ENCODE peak calls at places on chromosomes 6 and 20, in ten cellular contexts. B is Caco-2, R is fibroblast of lung, C is endothelial cell of umbilical vein, J is transverse colon, Y is IMR-90, L is cardiac muscle cell, Q is body of pancreas, S is uterus, U is suprapubic skin. H is an unnamed sample. For H3K4me1, the result is how much of the 10 kb centered on the place peaks cover.

GRCh38 chr20:20461526-20461925 is 93.6 kb downstream of the INSM1 start:
- DNase-seq in Q (no peak), J (no peak), R (no peak), U (no peak), B (no peak), C (no peak), L (no peak), Y (no peak), S (no peak), H (no peak)

GRCh38 chr20:22106308-22106938 is 401.0 kb downstream of the PAX1 start:
- DNase-seq in R (no peak), S (peak), U (no peak), B (peak), L (no peak), C (no peak), Q (no peak), Y (no peak), J (no peak), H (no peak)

GRCh38 chr20:46458891-46459750 is 52.7 kb upstream of the ELMO2 start:
- DNase-seq in U (no peak), Y (no peak), L (peak), Q (peak), J (peak), B (peak), C (no peak), S (no peak), R (no peak), H (peak)

GRCh38 chr20:44215125-44215524 is 4.6 kb upstream of the OSER1 start:
- DNase-seq in R (peak), J (peak), Y (peak), B (peak), S (peak), Q (peak), U (no peak), C (peak), L (peak), H (peak)

GRCh38 chr20:37414133-37414532 is 68.2 kb downstream of the SRC start:
- DNase-seq in B (no peak), J (no peak), R (no peak), C (no peak), U (no peak), L (no peak), S (no peak), Q (no peak), Y (no peak), H (no peak)

GRCh38 chr6:33417127-33417902 is 592 bp downstream of the CUTA start:
- DNase-seq in Q (no peak), B (no peak), Y (peak), R (peak), L (peak), C (peak), S (no peak), J (no peak), U (no peak), H (peak)

GRCh38 chr6:50056242-50056641 is 6.5 kb upstream of the DEFB112 start:
- DNase-seq in Y (no peak), S (no peak), C (no peak), U (no peak), R (no peak), Q (no peak), L (no peak), J (no peak), B (no peak), H (no peak)

GRCh38 chr6:166849762-166850181 is 106.6 kb downstream of the RNASET2 start:
- DNase-seq in Y (no peak), Q (no peak), R (no peak), C (no peak), S (no peak), B (no peak), J (no peak), U (no peak), L (peak), H (no peak)

GRCh38 chr6:150336299-150336698 is 32.5 kb upstream of the IYD start:
- DNase-seq in U (no peak), R (peak), Y (peak), Q (no peak), S (no peak), J (no peak), L (no peak), C (peak), B (no peak), H (no peak)

GRCh38 chr6:104161960-104162669 is 697.6 kb downstream of the HACE1 start:
- DNase-seq in C (no peak), Q (no peak), J (no peak), U (no peak), L (peak), R (no peak), Y (no peak), B (no peak), S (no peak), H (no peak)

GRCh38 chr6:43434441-43434840 is 7.1 kb downstream of the ABCC10 start:
- DNase-seq in J (no peak), Q (no peak), C (no peak), L (no peak), Y (no peak), U (no peak), S (no peak), B (no peak), R (no peak), H (no peak)

GRCh38 chr20:59214619-59215547 is 51.3 kb downstream of the ZNF831 start:
- DNase-seq in S (no peak), L (no peak), Y (no peak), Q (no peak), R (no peak), J (no peak), U (no peak), C (no peak), B (no peak), H (no peak)

GRCh38 chr20:59669451-59669850 is 65.1 kb downstream of the PHACTR3 start:
- DNase-seq in B (no peak), Y (no peak), C (no peak), R (no peak), S (no peak), L (no peak), Q (no peak), J (no peak), U (no peak), H (no peak)

GRCh38 chr6:36793913-36794703 is 45.1 kb downstream of the CPNE5 start:
- DNase-seq in Y (peak), C (no peak), U (no peak), J (no peak), R (peak), B (no peak), S (peak), Q (no peak), L (peak), H (peak)

GRCh38 chr20:54212226-54212625 is 4.3 kb downstream of the PFDN4 start:
- DNase-seq in Q (no peak), L (peak), B (no peak), J (no peak), C (no peak), Y (peak), U (no peak), S (no peak), R (peak), H (no peak)

GRCh38 chr6:33323623-33323948 is 6.0 kb upstream of the ZBTB22 start:
- DNase-seq in Q (no peak), C (no peak), Y (no peak), L (no peak), S (no peak), B (no peak), J (no peak), R (no peak), U (no peak), H (no peak)

GRCh38 chr6:109869398-109870165 is 108.5 kb upstream of the GPR6 start:
- DNase-seq in B (no peak), C (no peak), Y (peak), R (no peak), L (peak), S (peak), Q (no peak), U (no peak), J (no peak), H (no peak)

GRCh38 chr6:141562181-141562800 is 570.4 kb upstream of the GJE1 start:
- DNase-seq in S (no peak), B (peak), Y (no peak), U (no peak), L (peak), R (peak), C (peak), J (peak), Q (no peak), H (peak)

GRCh38 chr20:4542270-4542669 is 179.4 kb upstream of the PRND start:
- DNase-seq in R (no peak), S (no peak), J (no peak), Y (no peak), L (no peak), B (no peak), Q (no peak), U (no peak), C (no peak), H (no peak)

GRCh38 chr6:13447949-13448724 is 39.3 kb downstream of the GFOD1 start:
- DNase-seq in S (no peak), B (no peak), U (no peak), Q (no peak), Y (no peak), L (peak), C (peak), R (no peak), J (no peak), H (no peak)

GRCh38 chr6:14925627-14926026 is 320.2 kb upstream of the JARID2 start:
- DNase-seq in R (peak), Q (no peak), B (no peak), S (no peak), L (peak), Y (peak), J (no peak), U (no peak), C (no peak), H (no peak)

GRCh38 chr6:12048609-12049008 is 36.5 kb downstream of the HIVEP1 start:
- DNase-seq in B (no peak), U (no peak), Q (no peak), Y (no peak), C (no peak), L (no peak), S (no peak), J (no peak), R (no peak), H (no peak)

GRCh38 chr6:12049165-12049564 is 37.1 kb downstream of the HIVEP1 start:
- DNase-seq in U (no peak), C (no peak), Q (no peak), R (no peak), S (no peak), L (no peak), B (no peak), Y (no peak), J (no peak), H (no peak)

GRCh38 chr6:12047304-12047703 is 35.2 kb downstream of the HIVEP1 start:
- DNase-seq in R (no peak), Q (no peak), Y (no peak), C (no peak), J (peak), B (no peak), S (no peak), U (no peak), L (no peak), H (no peak)

GRCh38 chr6:12047792-12048432 is 35.8 kb downstream of the HIVEP1 start:
- DNase-seq in C (no peak), J (no peak), S (no peak), L (no peak), Q (no peak), R (no peak), Y (no peak), U (no peak), B (no peak), H (no peak)

GRCh38 chr6:12051861-12052368 is 39.8 kb downstream of the HIVEP1 start:
- DNase-seq in S (no peak), R (peak), U (no peak), Y (peak), J (peak), B (no peak), Q (no peak), C (no peak), L (no peak), H (no peak)
- TF ChIP-seq CTCF in S (no peak), R (no peak), U (no peak), Y (no peak), J (no peak), B (no peak), Q (no peak), C (no peak), L (no peak), H (no peak)

GRCh38 chr20:24994470-24995368 is 2.2 kb upstream of the APMAP start:
- DNase-seq in J (peak), Y (peak), L (peak), B (peak), U (peak), S (peak), R (peak), Q (peak), C (peak), H (peak)

GRCh38 chr20:24996449-24997195 is 4.1 kb upstream of the APMAP start:
- DNase-seq in Y (no peak), U (peak), J (no peak), B (no peak), L (no peak), Q (no peak), C (no peak), S (no peak), R (no peak), H (peak)

GRCh38 chr20:24994186-24994465 is 1.6 kb upstream of the APMAP start:
- DNase-seq in C (no peak), L (no peak), Q (no peak), U (no peak), J (no peak), S (no peak), R (no peak), Y (no peak), B (no peak), H (no peak)

GRCh38 chr20:24998121-24998520 is 5.6 kb upstream of the APMAP start:
- DNase-seq in J (no peak), Y (no peak), R (no peak), S (no peak), B (no peak), U (peak), L (no peak), Q (no peak), C (no peak), H (peak)

GRCh38 chr20:24995741-24996448 is 3.3 kb upstream of the APMAP start:
- DNase-seq in R (no peak), C (no peak), S (no peak), U (peak), B (no peak), Y (no peak), Q (no peak), L (no peak), J (no peak), H (peak)
- H3K4me1 ChIP-seq in R (under half), C (under half), S (under half), U (half or more), B (under half), Y (under half), Q (half or more), L (under half), J (under half), H (under half)

DNA sequence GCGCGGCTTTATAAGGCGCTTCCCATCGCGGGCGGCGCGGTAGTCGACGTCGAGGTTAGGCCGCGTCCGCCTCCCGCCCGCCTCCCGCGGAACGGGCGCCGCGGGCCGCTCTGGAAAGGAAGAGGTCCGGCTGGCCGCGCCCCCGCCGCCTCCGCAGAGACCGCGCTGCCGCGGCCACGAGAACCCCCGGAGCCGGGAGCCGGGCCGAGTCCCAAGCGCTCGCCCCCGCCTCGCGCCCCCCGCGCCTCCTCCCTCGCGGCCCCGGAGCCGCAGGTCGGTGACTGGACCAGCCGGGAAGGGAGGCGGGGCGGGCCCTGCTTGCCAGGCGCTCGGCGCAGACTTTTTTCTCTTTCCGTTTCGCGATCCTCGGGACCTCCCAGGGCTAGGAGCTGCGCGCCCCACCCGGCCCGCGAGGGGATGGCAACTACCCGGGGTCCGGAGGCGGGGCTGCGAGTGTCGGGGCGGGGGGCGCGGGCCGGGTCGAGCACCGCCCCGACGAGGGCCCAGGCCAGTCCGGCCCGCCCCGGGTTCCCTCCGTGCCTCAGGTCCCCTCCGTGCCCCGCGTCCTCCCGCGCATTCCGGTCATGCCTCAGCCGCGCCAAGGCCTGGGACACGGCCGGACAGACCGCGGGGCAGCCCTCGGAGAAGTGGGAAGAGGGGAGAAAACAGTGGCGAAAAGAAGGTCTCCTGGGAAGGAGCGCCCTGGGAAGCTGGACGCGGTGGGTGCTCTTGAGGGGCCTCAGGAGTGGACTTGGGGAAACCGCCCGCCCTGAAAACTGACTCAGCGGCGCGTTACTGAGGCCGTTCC is 421 bp upstream of the PXDC1 start:
- DNase-seq in B (peak), Y (peak), S (peak), Q (peak), R (peak), C (peak), U (peak), J (peak), L (peak), H (peak)
- TF ChIP-seq CTCF in B (peak), Y (peak), S (peak), Q (no peak), R (peak), C (peak), U (peak), J (peak), L (peak), H (peak)

DNA sequence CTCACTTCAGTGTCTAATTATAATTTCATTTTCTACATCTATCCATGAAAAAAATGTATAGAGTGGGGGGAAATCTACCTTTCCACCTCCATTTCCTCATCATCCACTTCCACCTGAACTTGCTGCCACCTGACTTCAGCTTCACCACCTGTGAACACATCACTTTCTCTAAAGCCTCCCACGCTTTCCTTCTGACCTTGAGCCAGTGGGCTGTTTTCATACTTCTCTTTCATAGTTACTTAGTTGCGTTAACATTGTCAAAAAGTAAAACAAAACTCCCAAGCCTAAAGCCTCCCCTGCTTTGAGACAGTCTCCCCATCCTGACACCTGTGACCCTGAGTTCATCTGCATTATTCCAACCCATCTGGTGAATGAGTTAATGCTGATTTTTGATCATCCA is 47.3 kb downstream of the KLHL31 start:
- DNase-seq in Y (no peak), L (no peak), C (no peak), S (no peak), R (no peak), Q (no peak), U (no peak), B (no peak), J (no peak), H (no peak)
- H3K4me1 ChIP-seq in Y (under half), L (under half), C (under half), S (under half), R (under half), Q (under half), U (under half), B (under half), J (under half), H (under half)

GRCh38 chr20:45320948-45321595 is 13.0 kb upstream of the MATN4 start:
- DNase-seq in J (no peak), U (no peak), Q (no peak), S (no peak), R (no peak), C (no peak), Y (no peak), B (no peak), L (no peak), H (no peak)

GRCh38 chr20:45318948-45319347 is 10.8 kb upstream of the MATN4 start:
- DNase-seq in B (no peak), L (no peak), S (no peak), J (no peak), Y (no peak), C (no peak), Q (no peak), R (no peak), U (no peak), H (no peak)

GRCh38 chr20:45323731-45324130 is 15.6 kb upstream of the MATN4 start:
- DNase-seq in R (peak), S (no peak), B (no peak), Q (no peak), U (no peak), J (no peak), Y (peak), C (no peak), L (no peak), H (no peak)

GRCh38 chr20:45325367-45325766 is 17.3 kb upstream of the MATN4 start:
- DNase-seq in C (no peak), U (no peak), Y (no peak), L (no peak), J (no peak), Q (peak), S (no peak), B (no peak), R (no peak), H (no peak)

GRCh38 chr20:45322952-45323383 is 14.9 kb upstream of the MATN4 start:
- DNase-seq in U (no peak), S (no peak), J (peak), L (peak), Q (peak), C (peak), Y (peak), R (peak), B (peak), H (no peak)
- TF ChIP-seq CTCF in U (no peak), S (no peak), J (no peak), L (peak), Q (peak), C (peak), Y (peak), R (no peak), B (peak), H (peak)

DNA sequence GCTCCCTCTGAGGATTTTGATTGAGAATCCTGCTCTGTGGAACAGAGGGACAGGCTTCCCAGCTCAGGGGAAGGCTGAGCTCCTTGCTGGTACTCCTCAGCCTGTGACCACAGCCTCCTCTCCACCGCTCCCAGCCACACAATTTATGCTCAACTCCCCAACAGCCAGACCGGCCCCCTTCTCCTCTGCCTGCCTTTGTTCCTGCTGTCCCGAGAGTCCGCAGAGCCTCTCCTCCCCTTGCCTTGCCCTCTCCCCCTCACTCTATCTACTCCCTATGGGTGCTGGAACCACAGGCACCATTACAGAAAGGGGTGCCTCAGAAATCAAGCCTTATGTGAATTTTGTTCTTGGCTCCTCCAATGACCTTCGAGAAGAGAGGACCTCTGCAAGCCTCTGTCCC is 15.9 kb downstream of the MAP1LC3A start:
- DNase-seq in L (no peak), J (no peak), B (no peak), Y (no peak), U (peak), S (no peak), Q (no peak), C (no peak), R (no peak), H (peak)
- H3K4me1 ChIP-seq in L (under half), J (under half), B (under half), Y (under half), U (under half), S (under half), Q (under half), C (under half), R (under half), H (under half)

GRCh38 chr6:90295854-90296345 is 743 bp downstream of the BACH2 start:
- DNase-seq in L (peak), Y (peak), S (peak), R (peak), U (peak), B (peak), J (peak), Q (peak), C (peak), H (peak)
- TF ChIP-seq CTCF in L (peak), Y (peak), S (peak), R (no peak), U (peak), B (no peak), J (no peak), Q (no peak), C (peak), H (peak)

GRCh38 chr6:1416191-1416764 is 26.9 kb downstream of the FOXF2 start:
- DNase-seq in B (no peak), Y (no peak), C (no peak), S (no peak), R (no peak), U (peak), L (no peak), J (no peak), Q (no peak), H (no peak)
- H3K4me1 ChIP-seq in B (under half), Y (under half), C (under half), S (under half), R (under half), U (under half), L (under half), J (under half), Q (under half), H (under half)